ENCODE peak calls at places on chromosomes 1 and 21, in six cellular contexts. Q, C, S, N, I and P are unnamed samples.
A peak's percentile ranks its signal among the peaks of the same experiment; 100 is the strongest.

GRCh38 chr1:23544444-23545389 is 13.7 kb upstream of the E2F2 start:
- DNase-seq in Q (peak; percentile 84), N (peak; percentile 83), C (peak; percentile 88), I (peak; percentile 89), S (peak; percentile 84), P (no peak)

GRCh38 chr1:6831368-6831767 is 46.1 kb downstream of the CAMTA1 start:
- DNase-seq in Q (no peak), S (no peak), C (no peak), N (no peak), I (no peak), P (no peak)

GRCh38 chr1:78145105-78145580 is 99.4 kb downstream of the GIPC2 start:
- DNase-seq in C (peak; percentile 56), Q (peak; percentile 56), I (peak; percentile 69), S (peak; percentile 73), N (peak; percentile 41), P (no peak)

GRCh38 chr1:244802556-244803239 is 32.8 kb upstream of the COX20 start:
- DNase-seq in N (no peak), S (no peak), I (no peak), C (no peak), Q (no peak), P (no peak)

GRCh38 chr1:14909273-14909672 is 244.3 kb upstream of the TMEM51 start:
- DNase-seq in N (no peak), Q (no peak), S (no peak), I (no peak), C (no peak), P (no peak)

GRCh38 chr1:1777510-1777909 is 760 bp downstream of the NADK start:
- DNase-seq in I (peak; percentile 81), C (no peak), N (peak; percentile 80), Q (no peak), S (peak; percentile 57), P (no peak)

GRCh38 chr1:241276391-241276790 is 80.6 kb downstream of the RGS7 start:
- DNase-seq in C (no peak), Q (no peak), I (no peak), N (no peak), S (no peak), P (no peak)

GRCh38 chr1:219507432-219507831 is 105.5 kb downstream of the ZC3H11B start:
- DNase-seq in C (no peak), I (no peak), S (no peak), N (no peak), Q (no peak), P (no peak)

GRCh38 chr1:163071381-163072255 is 2.5 kb downstream of the RGS4 start:
- DNase-seq in C (peak; percentile 46), N (peak; percentile 45), I (peak; percentile 79), S (peak; percentile 63), Q (peak; percentile 68), P (no peak)

GRCh38 chr21:29237110-29238051 is 61.3 kb upstream of the BACH1 start:
- DNase-seq in S (no peak), C (no peak), Q (no peak), I (no peak), N (no peak), P (no peak)
- TF ChIP-seq EP300 in S (no peak), C (no peak), Q (no peak), I (no peak), N (no peak), P (no peak)

GRCh38 chr21:29658177-29658933 is 281.4 kb downstream of the GRIK1 start:
- DNase-seq in C (no peak), S (no peak), I (no peak), N (no peak), Q (no peak), P (no peak)

GRCh38 chr21:29657228-29657989 is 282.4 kb downstream of the GRIK1 start:
- DNase-seq in N (no peak), S (no peak), I (no peak), C (no peak), Q (no peak), P (no peak)

GRCh38 chr21:29655577-29655976 is 284.2 kb downstream of the GRIK1 start:
- DNase-seq in N (no peak), S (no peak), I (no peak), C (no peak), Q (no peak), P (no peak)

GRCh38 chr21:29654855-29655254 is 284.9 kb downstream of the GRIK1 start:
- DNase-seq in I (no peak), N (no peak), C (no peak), Q (no peak), S (no peak), P (no peak)

GRCh38 chr21:29656504-29657227 is 283.1 kb downstream of the GRIK1 start:
- DNase-seq in I (no peak), Q (no peak), S (no peak), C (no peak), N (no peak), P (no peak)
- TF ChIP-seq EP300 in I (no peak), Q (no peak), S (no peak), C (no peak), N (no peak), P (no peak)

GRCh38 chr1:155172732-155173477 is at the start of gene KRTCAP2:
- DNase-seq in I (peak; percentile 98), N (peak; percentile 96), S (peak; percentile 82), Q (peak; percentile 96), C (peak; percentile 96), P (peak; percentile 97)
- TF ChIP-seq EP300 in I (no peak), N (no peak), S (peak; percentile 60), Q (no peak), C (no peak), P (no peak)

GRCh38 chr1:90922202-90922601 is 99.6 kb downstream of the ZNF644 start:
- DNase-seq in S (no peak), C (no peak), I (no peak), Q (no peak), N (no peak), P (no peak)

GRCh38 chr1:90919900-90920299 is 101.9 kb downstream of the ZNF644 start:
- DNase-seq in N (no peak), S (no peak), I (no peak), C (no peak), Q (no peak), P (no peak)

GRCh38 chr1:90925928-90926869 is 95.6 kb downstream of the ZNF644 start:
- DNase-seq in C (no peak), S (no peak), I (no peak), N (no peak), Q (no peak), P (no peak)

GRCh38 chr1:90924982-90925381 is 96.9 kb downstream of the ZNF644 start:
- DNase-seq in S (no peak), C (no peak), Q (no peak), I (no peak), N (no peak), P (no peak)

GRCh38 chr1:90922996-90923395 is 98.8 kb downstream of the ZNF644 start:
- DNase-seq in I (no peak), C (no peak), N (no peak), Q (no peak), S (no peak), P (no peak)
- TF ChIP-seq EP300 in I (no peak), C (no peak), N (no peak), Q (no peak), S (no peak), P (no peak)

GRCh38 chr1:93738926-93739325 is 57.3 kb upstream of the BCAR3 start:
- DNase-seq in I (no peak), Q (no peak), C (no peak), S (no peak), N (no peak), P (no peak)
- TF ChIP-seq EP300 in I (no peak), Q (no peak), C (no peak), S (no peak), N (no peak), P (no peak)

GRCh38 chr1:20192364-20192763 is 6.0 kb upstream of the PLA2G2C start:
- DNase-seq in N (no peak), I (no peak), Q (no peak), S (no peak), C (no peak), P (no peak)
- TF ChIP-seq EP300 in N (no peak), I (no peak), Q (no peak), S (no peak), C (no peak), P (no peak)

GRCh38 chr1:8040586-8040985 is 14.5 kb upstream of the ERRFI1 start:
- DNase-seq in Q (peak; percentile 91), C (peak; percentile 84), N (no peak), I (peak; percentile 92), S (peak; percentile 84), P (peak; percentile 79)
- TF ChIP-seq EP300 in Q (no peak), C (no peak), N (no peak), I (no peak), S (no peak), P (no peak)